ENCODE peak calls at places on chromosomes 12 and 14, in four cellular contexts. E, P, R and F are unnamed samples.

GRCh38 chr12:6082613-6083012 is 41.9 kb downstream of the VWF start:
- DNase-seq in E (no peak), P (no peak), R (no peak), F (no peak)

GRCh38 chr12:50620050-50620974 is 115.5 kb downstream of the DIP2B start:
- DNase-seq in E (no peak), P (no peak), R (no peak), F (no peak)

GRCh38 chr12:104370989-104371870 is 67.7 kb downstream of the EID3 start:
- DNase-seq in E (no peak), P (no peak), R (no peak), F (no peak)

GRCh38 chr12:52280796-52281560 is 6.5 kb downstream of the KRT86 start:
- DNase-seq in E (no peak), P (no peak), R (peak; percentile 47), F (peak; percentile 90)

GRCh38 chr14:68450391-68451120 is 342.3 kb downstream of the ZFP36L1 start:
- DNase-seq in E (no peak), P (no peak), R (no peak), F (no peak)

GRCh38 chr12:95532851-95533250 is 18.4 kb downstream of the USP44 start:
- DNase-seq in E (no peak), P (no peak), R (peak; percentile 5), F (no peak)

GRCh38 chr12:3962661-3963483 is 89.7 kb upstream of the PARP11 start:
- DNase-seq in E (peak; percentile 7), P (no peak), R (no peak), F (no peak)

GRCh38 chr14:99732436-99733220 is 48.5 kb downstream of the CYP46A1 start:
- DNase-seq in E (no peak), P (no peak), R (no peak), F (no peak)

GRCh38 chr12:87086118-87086891 is 830.1 kb upstream of the MGAT4C start:
- DNase-seq in E (no peak), P (no peak), R (no peak), F (no peak)

GRCh38 chr14:76876076-76876475 is 49.9 kb downstream of the LRRC74A start:
- DNase-seq in E (peak; percentile 68), P (no peak), R (peak; percentile 43), F (peak; percentile 81)

GRCh38 chr14:71242237-71242748 is 335.0 kb downstream of the PCNX1 start:
- DNase-seq in E (no peak), P (no peak), R (no peak), F (no peak)

GRCh38 chr12:100851637-100852036 is 57.1 kb downstream of the ANO4 start:
- DNase-seq in E (no peak), P (no peak), R (no peak), F (no peak)

GRCh38 chr12:89040146-89040964 is 311.9 kb downstream of the DUSP6 start:
- DNase-seq in E (no peak), P (no peak), R (no peak), F (no peak)

GRCh38 chr12:88559772-88560171 is 20.5 kb downstream of the KITLG start:
- DNase-seq in E (no peak), P (no peak), R (no peak), F (no peak)

GRCh38 chr12:99039367-99040120 is 394.5 kb downstream of the APAF1 start:
- DNase-seq in E (no peak), P (no peak), R (no peak), F (no peak)

GRCh38 chr12:93297032-93297431 is 80.7 kb upstream of the NUDT4 start:
- DNase-seq in E (no peak), P (peak; percentile 75), R (no peak), F (no peak)

GRCh38 chr14:65949711-65950516 is 536.3 kb upstream of the CCDC196 start:
- DNase-seq in E (peak; percentile 38), P (no peak), R (peak; percentile 29), F (peak; percentile 4)

GRCh38 chr14:103984196-103984595 is 41.9 kb upstream of the RD3L start:
- DNase-seq in E (no peak), P (no peak), R (no peak), F (no peak)

GRCh38 chr12:80187660-80188090 is 88.3 kb downstream of the OTOGL start:
- DNase-seq in E (no peak), P (peak; percentile 40), R (no peak), F (no peak)

GRCh38 chr12:95116773-95117172 is 43.4 kb upstream of the NR2C1 start:
- DNase-seq in E (no peak), P (peak; percentile 16), R (no peak), F (peak; percentile 82)

GRCh38 chr12:120342567-120343537 is 15.3 kb upstream of the PLA2G1B start:
- DNase-seq in E (no peak), P (no peak), R (no peak), F (no peak)
- TF ChIP-seq SP1 in E (no peak), P (no peak), R (no peak), F (no peak)

DNA sequence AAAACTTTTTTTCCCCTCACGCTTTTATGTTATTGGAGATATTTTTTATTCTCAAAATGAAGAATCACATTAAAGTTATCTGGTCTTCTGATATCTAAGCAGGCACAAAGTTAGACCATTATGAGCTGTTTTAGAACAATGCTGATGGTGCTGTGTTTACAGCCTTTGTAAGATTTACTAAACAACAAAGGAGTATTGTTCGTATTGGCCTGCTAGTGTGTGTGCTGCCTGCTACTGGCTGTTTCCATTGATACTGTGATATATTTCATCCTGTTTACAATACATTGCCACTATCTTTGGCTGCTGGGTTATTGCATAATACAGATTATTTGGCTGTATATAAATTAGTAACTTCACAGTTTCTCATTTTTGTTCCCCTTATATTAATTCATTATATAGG is 220.8 kb downstream of the ITPR2 start:
- DNase-seq in E (no peak), P (no peak), R (no peak), F (no peak)
- TF ChIP-seq POLR2AphosphoS5 in E (no peak), P (no peak), R (no peak), F (no peak)

GRCh38 chr12:109722753-109723109 is 9.1 kb downstream of the FAM222A start:
- DNase-seq in E (no peak), P (no peak), R (no peak), F (no peak)

GRCh38 chr12:109722022-109722752 is 8.6 kb downstream of the FAM222A start:
- DNase-seq in E (no peak), P (no peak), R (peak; percentile 63), F (no peak)

GRCh38 chr12:109724321-109724892 is 10.8 kb downstream of the FAM222A start:
- DNase-seq in E (no peak), P (no peak), R (no peak), F (no peak)

GRCh38 chr12:109721276-109721675 is 7.7 kb downstream of the FAM222A start:
- DNase-seq in E (no peak), P (no peak), R (no peak), F (no peak)

DNA sequence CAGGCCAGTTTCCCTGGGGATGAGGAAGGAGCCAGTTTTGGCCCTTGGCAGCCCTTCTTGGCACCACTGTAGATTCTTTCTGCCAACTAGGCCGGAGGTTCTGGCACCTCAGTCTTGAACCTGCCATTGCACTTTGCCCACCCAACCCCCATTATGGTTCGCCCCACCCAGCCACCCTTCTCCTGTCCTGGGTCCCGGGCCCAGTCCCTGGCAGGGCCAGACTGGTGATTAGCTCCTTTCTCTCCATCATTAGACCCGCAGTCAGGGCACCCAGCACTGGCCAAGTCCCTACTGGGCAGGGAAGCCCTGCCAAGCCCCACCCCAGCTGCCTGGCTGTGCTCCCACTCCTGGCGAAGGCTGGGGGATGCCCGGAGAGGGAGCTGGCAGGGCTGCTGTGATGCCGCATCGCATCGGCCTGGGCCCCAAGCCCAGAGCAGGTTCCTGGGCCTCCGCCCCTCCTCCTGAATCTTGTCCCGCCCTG is 9.7 kb downstream of the FAM222A start:
- DNase-seq in E (no peak), P (no peak), R (no peak), F (no peak)
- TF ChIP-seq ZBTB33 in E (no peak), P (no peak), R (no peak), F (no peak)

GRCh38 chr14:92176476-92176875 is 54.7 kb downstream of the CPSF2 start:
- DNase-seq in E (no peak), P (no peak), R (no peak), F (no peak)

DNA sequence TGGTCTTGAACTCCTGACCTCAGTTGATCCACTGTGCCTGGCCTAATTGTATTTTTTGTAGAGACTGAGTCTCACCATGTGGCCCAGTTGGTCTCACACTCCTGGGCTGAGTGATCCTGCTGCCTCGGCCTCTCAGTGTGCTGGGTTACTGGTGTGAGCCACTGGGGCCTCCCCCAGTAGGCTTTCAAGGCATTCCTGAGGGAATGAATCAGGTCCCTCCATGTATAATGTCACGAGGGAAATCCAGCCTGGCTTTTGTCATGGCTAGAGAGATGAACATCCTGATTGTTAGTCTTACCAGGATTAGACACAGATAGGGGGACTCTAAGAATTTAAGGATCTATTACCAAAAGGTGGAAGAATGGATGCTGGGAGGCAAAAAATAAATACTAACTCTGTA is 51.9 kb downstream of the CPSF2 start:
- DNase-seq in E (no peak), P (no peak), R (no peak), F (no peak)
- TF ChIP-seq SP1 in E (no peak), P (no peak), R (no peak), F (no peak)

GRCh38 chr12:91396296-91396695 is 213.7 kb upstream of the DCN start:
- DNase-seq in E (no peak), P (no peak), R (no peak), F (no peak)

GRCh38 chr12:91401190-91401589 is 218.6 kb upstream of the DCN start:
- DNase-seq in E (no peak), P (no peak), R (no peak), F (no peak)

GRCh38 chr12:91397866-91398532 is 215.4 kb upstream of the DCN start:
- DNase-seq in E (no peak), P (no peak), R (no peak), F (no peak)

GRCh38 chr12:91404362-91404899 is 221.8 kb upstream of the DCN start:
- DNase-seq in E (no peak), P (no peak), R (no peak), F (no peak)

DNA sequence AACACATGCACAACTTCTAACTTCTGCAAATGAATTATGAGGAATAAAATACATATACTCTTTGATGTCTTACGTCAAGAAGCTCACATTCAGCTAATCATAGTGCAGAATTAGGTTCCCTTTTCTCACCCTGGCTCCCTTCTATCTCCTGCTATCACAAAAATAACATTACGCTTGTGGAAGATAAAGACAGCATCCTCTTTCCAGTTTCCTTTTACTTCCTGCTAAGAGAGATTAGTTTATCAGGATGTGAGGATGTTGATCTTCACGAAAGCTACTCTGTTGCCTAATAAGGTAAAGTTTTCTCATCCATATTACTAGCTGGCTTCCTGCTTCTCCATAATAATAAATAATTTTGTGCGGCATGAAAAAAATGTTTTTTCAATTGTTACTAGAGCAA is 217.6 kb upstream of the DCN start:
- DNase-seq in E (no peak), P (no peak), R (no peak), F (no peak)
- TF ChIP-seq POLR2AphosphoS5 in E (no peak), P (no peak), R (no peak), F (no peak)

DNA sequence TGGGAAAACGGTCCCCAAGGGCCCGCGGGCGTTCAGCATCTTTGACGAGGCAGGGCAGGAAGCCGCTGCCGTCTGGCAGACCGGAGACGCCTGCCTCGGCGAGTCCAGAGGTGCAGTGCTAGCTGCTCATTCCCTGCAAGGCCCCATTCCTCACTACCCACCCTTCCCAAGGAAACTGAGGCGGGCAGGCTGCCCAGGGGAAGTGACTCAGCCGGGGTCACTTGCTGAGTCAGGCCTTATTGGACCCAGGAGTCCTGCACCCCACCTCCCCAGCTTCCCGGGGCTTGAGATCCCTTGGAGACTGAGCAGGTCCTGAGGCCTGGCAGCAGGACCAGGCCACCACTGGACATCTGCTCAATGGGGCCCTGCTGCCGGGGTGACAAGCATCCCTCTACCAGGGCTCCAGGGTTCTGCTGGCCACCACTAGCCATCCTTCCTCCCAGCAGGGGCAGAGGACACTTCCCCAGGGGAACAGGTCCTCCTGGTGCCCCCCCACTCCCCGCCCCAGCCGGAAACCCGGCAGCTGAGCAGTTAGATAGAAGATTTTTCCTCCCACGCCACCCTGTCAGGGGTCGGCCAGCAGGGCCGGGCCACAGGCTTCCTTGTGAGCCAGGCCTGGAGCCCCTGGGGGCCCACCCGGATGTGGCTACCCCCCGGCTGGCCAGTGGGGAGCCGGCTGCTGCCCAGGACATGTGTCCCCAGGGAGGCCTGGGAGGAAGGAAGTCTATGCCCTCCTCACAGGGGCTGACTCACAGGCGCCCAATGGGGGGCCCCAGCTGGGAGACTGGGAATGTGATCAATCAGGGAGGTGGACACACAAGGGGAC is 3.9 kb downstream of the SH2B3 start:
- DNase-seq in E (peak; percentile 84), P (no peak), R (no peak), F (no peak)
- TF ChIP-seq ZBTB33 in E (no peak), P (no peak), R (no peak), F (no peak)